ENCODE peak calls at places on chromosomes 5 and 9, in nine cellular contexts. One of them, this sample, is unnamed.
A peak's percentile ranks its signal among the peaks of the same experiment; 100 is the strongest.

GRCh38 chr5:144309265-144309664 is 138.6 kb downstream of the KCTD16 start:
- DNase-seq in lung: no peak
- DNase-seq in HL-60: no peak
- DNase-seq in CD4-positive, alpha-beta T cell: no peak
- DNase-seq in fibroblast of lung: peak; percentile 5
- DNase-seq in heart left ventricle: no peak
- DNase-seq in neuronal stem cell: no peak
- DNase-seq in suprapubic skin: no peak
- DNase-seq in GM23248: no peak
- DNase-seq in this sample: no peak

GRCh38 chr9:7376838-7377237 is 422.7 kb downstream of the DMAC1 start:
- DNase-seq in heart left ventricle: no peak
- DNase-seq in HL-60: no peak
- DNase-seq in GM23248: no peak
- DNase-seq in neuronal stem cell: no peak
- DNase-seq in lung: no peak
- DNase-seq in fibroblast of lung: peak; percentile 68
- DNase-seq in CD4-positive, alpha-beta T cell: no peak
- DNase-seq in suprapubic skin: no peak
- DNase-seq in this sample: no peak

GRCh38 chr5:169149317-169149716 is 151.6 kb downstream of the SLIT3 start:
- DNase-seq in fibroblast of lung: no peak
- DNase-seq in GM23248: no peak
- DNase-seq in lung: no peak
- DNase-seq in HL-60: no peak
- DNase-seq in heart left ventricle: no peak
- DNase-seq in neuronal stem cell: no peak
- DNase-seq in CD4-positive, alpha-beta T cell: no peak
- DNase-seq in suprapubic skin: no peak
- DNase-seq in this sample: no peak

GRCh38 chr5:116778015-116778414 is 203.4 kb upstream of the SEMA6A start:
- DNase-seq in lung: no peak
- DNase-seq in fibroblast of lung: no peak
- DNase-seq in neuronal stem cell: no peak
- DNase-seq in CD4-positive, alpha-beta T cell: no peak
- DNase-seq in heart left ventricle: no peak
- DNase-seq in HL-60: no peak
- DNase-seq in suprapubic skin: no peak
- DNase-seq in GM23248: no peak
- DNase-seq in this sample: no peak

GRCh38 chr5:115583474-115583873 is 18.8 kb downstream of the TICAM2 start:
- DNase-seq in CD4-positive, alpha-beta T cell: no peak
- DNase-seq in suprapubic skin: no peak
- DNase-seq in heart left ventricle: peak; percentile 30
- DNase-seq in neuronal stem cell: no peak
- DNase-seq in lung: no peak
- DNase-seq in GM23248: peak; percentile 93
- DNase-seq in fibroblast of lung: peak; percentile 85
- DNase-seq in HL-60: no peak
- DNase-seq in this sample: no peak

GRCh38 chr9:96331236-96331947 is 29.4 kb upstream of the HSD17B3 start:
- DNase-seq in suprapubic skin: no peak
- DNase-seq in heart left ventricle: no peak
- DNase-seq in fibroblast of lung: no peak
- DNase-seq in lung: no peak
- DNase-seq in GM23248: peak; percentile 8
- DNase-seq in CD4-positive, alpha-beta T cell: no peak
- DNase-seq in neuronal stem cell: no peak
- DNase-seq in HL-60: no peak
- DNase-seq in this sample: no peak

GRCh38 chr9:116391306-116391900 is 237.8 kb downstream of the PAPPA start:
- DNase-seq in neuronal stem cell: no peak
- DNase-seq in GM23248: peak; percentile 89
- DNase-seq in fibroblast of lung: peak; percentile 24
- DNase-seq in HL-60: no peak
- DNase-seq in suprapubic skin: no peak
- DNase-seq in lung: no peak
- DNase-seq in CD4-positive, alpha-beta T cell: no peak
- DNase-seq in heart left ventricle: no peak
- DNase-seq in this sample: no peak

GRCh38 chr5:68378204-68378830 is 162.8 kb downstream of the PIK3R1 start:
- DNase-seq in lung: no peak
- DNase-seq in CD4-positive, alpha-beta T cell: no peak
- DNase-seq in neuronal stem cell: no peak
- DNase-seq in fibroblast of lung: no peak
- DNase-seq in suprapubic skin: no peak
- DNase-seq in HL-60: no peak
- DNase-seq in GM23248: no peak
- DNase-seq in heart left ventricle: no peak
- DNase-seq in this sample: no peak

GRCh38 chr9:91138760-91139159 is 223.0 kb downstream of the AUH start:
- DNase-seq in CD4-positive, alpha-beta T cell: no peak
- DNase-seq in fibroblast of lung: peak; percentile 63
- DNase-seq in suprapubic skin: no peak
- DNase-seq in neuronal stem cell: no peak
- DNase-seq in GM23248: peak; percentile 87
- DNase-seq in HL-60: no peak
- DNase-seq in heart left ventricle: no peak
- DNase-seq in lung: no peak
- DNase-seq in this sample: no peak

GRCh38 chr5:155556700-155557099 is 543.1 kb downstream of the KIF4B start:
- DNase-seq in CD4-positive, alpha-beta T cell: no peak
- DNase-seq in HL-60: no peak
- DNase-seq in suprapubic skin: no peak
- DNase-seq in fibroblast of lung: no peak
- DNase-seq in neuronal stem cell: no peak
- DNase-seq in heart left ventricle: no peak
- DNase-seq in lung: no peak
- DNase-seq in GM23248: no peak
- DNase-seq in this sample: no peak

GRCh38 chr9:119435066-119435465 is 65.8 kb upstream of the BRINP1 start:
- DNase-seq in GM23248: peak; percentile 11
- DNase-seq in heart left ventricle: no peak
- DNase-seq in fibroblast of lung: no peak
- DNase-seq in suprapubic skin: no peak
- DNase-seq in CD4-positive, alpha-beta T cell: no peak
- DNase-seq in HL-60: no peak
- DNase-seq in lung: no peak
- DNase-seq in neuronal stem cell: no peak
- DNase-seq in this sample: no peak

GRCh38 chr9:98260635-98261034 is 5.2 kb upstream of the TBC1D2 start:
- DNase-seq in lung: no peak
- DNase-seq in suprapubic skin: no peak
- DNase-seq in GM23248: no peak
- DNase-seq in fibroblast of lung: no peak
- DNase-seq in HL-60: no peak
- DNase-seq in CD4-positive, alpha-beta T cell: no peak
- DNase-seq in heart left ventricle: no peak
- DNase-seq in neuronal stem cell: no peak
- DNase-seq in this sample: no peak

GRCh38 chr9:114559830-114560520 is 27.6 kb upstream of the ATP6V1G1 start:
- DNase-seq in GM23248: no peak
- DNase-seq in lung: no peak
- DNase-seq in CD4-positive, alpha-beta T cell: no peak
- DNase-seq in HL-60: peak; percentile 15
- DNase-seq in heart left ventricle: no peak
- DNase-seq in neuronal stem cell: no peak
- DNase-seq in fibroblast of lung: no peak
- DNase-seq in suprapubic skin: no peak
- DNase-seq in this sample: no peak

GRCh38 chr9:121294866-121295661 is 27.1 kb downstream of the GSN start:
- DNase-seq in fibroblast of lung: peak; percentile 68
- DNase-seq in lung: no peak
- DNase-seq in GM23248: no peak
- DNase-seq in CD4-positive, alpha-beta T cell: no peak
- DNase-seq in neuronal stem cell: no peak
- DNase-seq in heart left ventricle: no peak
- DNase-seq in HL-60: no peak
- DNase-seq in suprapubic skin: peak; percentile 81
- DNase-seq in this sample: peak; percentile 91

DNA sequence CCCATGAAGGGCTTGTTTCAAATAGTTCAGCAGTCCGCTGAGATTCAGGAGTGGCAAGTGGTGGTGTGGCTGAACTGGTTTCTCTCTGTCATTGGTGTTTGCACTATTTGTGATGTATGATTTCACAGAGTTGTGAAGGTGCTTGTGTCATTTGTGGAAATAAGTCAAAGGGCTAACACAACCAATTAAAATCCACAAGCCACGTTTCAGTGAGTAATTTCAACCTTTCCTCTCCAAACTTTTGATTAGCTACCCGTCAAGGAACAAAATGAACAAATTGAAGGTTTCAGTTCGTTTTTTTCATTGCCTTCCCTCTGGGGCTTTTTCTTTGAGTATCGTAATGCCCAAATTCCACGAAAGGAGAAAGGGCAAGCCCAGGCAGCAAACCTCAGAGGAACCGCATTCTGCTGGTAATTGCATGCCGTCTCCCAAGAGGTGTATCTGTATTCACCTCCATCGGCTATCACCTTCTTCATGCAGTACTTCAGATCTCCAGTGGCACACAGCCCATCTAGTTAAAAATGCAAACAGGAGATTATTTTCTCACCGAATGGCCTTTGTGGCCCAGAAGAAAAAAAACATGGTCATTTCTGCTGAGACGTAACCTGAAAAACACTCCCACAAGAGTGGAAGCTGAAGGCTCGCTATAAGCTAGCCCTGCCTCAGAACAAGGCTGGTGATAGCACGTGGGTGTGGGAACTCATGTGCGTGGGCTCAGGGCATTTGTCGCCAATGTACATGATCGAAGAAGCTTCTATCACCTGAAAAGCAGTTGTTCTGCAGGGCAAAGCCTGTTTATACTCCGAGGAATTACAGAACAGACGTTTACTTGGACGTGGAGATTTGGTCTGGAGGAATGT is 197.1 kb downstream of the NR3C1 start:
- DNase-seq in lung: no peak
- DNase-seq in heart left ventricle: no peak
- DNase-seq in neuronal stem cell: no peak
- DNase-seq in fibroblast of lung: no peak
- DNase-seq in CD4-positive, alpha-beta T cell: no peak
- DNase-seq in GM23248: no peak
- DNase-seq in HL-60: no peak
- DNase-seq in suprapubic skin: no peak
- DNase-seq in this sample: no peak
- H3K27ac ChIP-seq in lung: no peak overlapping the region
- H3K27ac ChIP-seq in heart left ventricle: no peak overlapping the region
- H3K27ac ChIP-seq in neuronal stem cell: no peak overlapping the region
- H3K27ac ChIP-seq in fibroblast of lung: no peak overlapping the region
- H3K27ac ChIP-seq in CD4-positive, alpha-beta T cell: no peak overlapping the region
- H3K27ac ChIP-seq in GM23248: no peak overlapping the region
- H3K27ac ChIP-seq in HL-60: no peak overlapping the region
- H3K27ac ChIP-seq in suprapubic skin: no peak overlapping the region
- H3K27ac ChIP-seq in this sample: no peak overlapping the region

GRCh38 chr9:88319936-88320747 is 68.1 kb upstream of the SPIN1 start:
- DNase-seq in suprapubic skin: no peak
- DNase-seq in HL-60: no peak
- DNase-seq in lung: no peak
- DNase-seq in GM23248: peak; percentile 17
- DNase-seq in fibroblast of lung: peak; percentile 13
- DNase-seq in CD4-positive, alpha-beta T cell: no peak
- DNase-seq in neuronal stem cell: no peak
- DNase-seq in heart left ventricle: no peak
- DNase-seq in this sample: no peak
- H3K27ac ChIP-seq in suprapubic skin: no peak overlapping the region
- H3K27ac ChIP-seq in HL-60: no peak overlapping the region
- H3K27ac ChIP-seq in lung: no peak overlapping the region
- H3K27ac ChIP-seq in GM23248: no peak overlapping the region
- H3K27ac ChIP-seq in fibroblast of lung: no peak overlapping the region
- H3K27ac ChIP-seq in CD4-positive, alpha-beta T cell: no peak overlapping the region
- H3K27ac ChIP-seq in neuronal stem cell: no peak overlapping the region
- H3K27ac ChIP-seq in heart left ventricle: no peak overlapping the region
- H3K27ac ChIP-seq in this sample: no peak overlapping the region

GRCh38 chr5:161412792-161413191 is 133.7 kb downstream of the GABRB2 start:
- DNase-seq in neuronal stem cell: no peak
- DNase-seq in lung: no peak
- DNase-seq in HL-60: no peak
- DNase-seq in suprapubic skin: no peak
- DNase-seq in GM23248: no peak
- DNase-seq in fibroblast of lung: no peak
- DNase-seq in heart left ventricle: no peak
- DNase-seq in CD4-positive, alpha-beta T cell: no peak
- DNase-seq in this sample: no peak

GRCh38 chr5:161410640-161411039 is 135.9 kb downstream of the GABRB2 start:
- DNase-seq in neuronal stem cell: no peak
- DNase-seq in CD4-positive, alpha-beta T cell: no peak
- DNase-seq in GM23248: no peak
- DNase-seq in lung: no peak
- DNase-seq in heart left ventricle: no peak
- DNase-seq in suprapubic skin: no peak
- DNase-seq in HL-60: no peak
- DNase-seq in fibroblast of lung: no peak
- DNase-seq in this sample: no peak

GRCh38 chr5:161411156-161411555 is 135.4 kb downstream of the GABRB2 start:
- DNase-seq in fibroblast of lung: no peak
- DNase-seq in neuronal stem cell: no peak
- DNase-seq in suprapubic skin: no peak
- DNase-seq in heart left ventricle: no peak
- DNase-seq in GM23248: no peak
- DNase-seq in CD4-positive, alpha-beta T cell: no peak
- DNase-seq in lung: no peak
- DNase-seq in HL-60: no peak
- DNase-seq in this sample: no peak

GRCh38 chr5:161414896-161415295 is 131.6 kb downstream of the GABRB2 start:
- DNase-seq in heart left ventricle: no peak
- DNase-seq in lung: no peak
- DNase-seq in neuronal stem cell: no peak
- DNase-seq in GM23248: no peak
- DNase-seq in CD4-positive, alpha-beta T cell: no peak
- DNase-seq in suprapubic skin: no peak
- DNase-seq in fibroblast of lung: no peak
- DNase-seq in HL-60: no peak
- DNase-seq in this sample: no peak

DNA sequence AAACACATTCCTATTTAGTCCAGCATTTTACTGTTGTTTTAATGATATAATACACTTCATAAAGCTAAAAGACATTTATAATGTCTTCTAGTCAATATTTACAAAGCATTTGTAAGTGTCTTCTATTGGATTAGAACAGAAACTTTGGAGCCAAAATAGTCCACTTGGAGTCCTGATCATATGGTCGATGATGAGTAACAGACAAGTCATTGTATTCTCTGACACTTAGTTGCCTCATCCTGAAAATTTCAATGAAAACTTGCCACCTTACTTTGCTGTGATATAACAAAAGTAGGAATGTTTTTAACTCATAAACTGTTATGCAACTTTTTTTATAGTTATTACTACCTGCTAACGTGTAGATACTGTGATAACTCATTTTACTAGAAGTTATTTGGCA is 132.5 kb downstream of the GABRB2 start:
- DNase-seq in suprapubic skin: no peak
- DNase-seq in CD4-positive, alpha-beta T cell: no peak
- DNase-seq in neuronal stem cell: no peak
- DNase-seq in GM23248: peak; percentile 4
- DNase-seq in fibroblast of lung: no peak
- DNase-seq in HL-60: no peak
- DNase-seq in heart left ventricle: no peak
- DNase-seq in lung: no peak
- DNase-seq in this sample: no peak
- H3K27ac ChIP-seq in suprapubic skin: no peak overlapping the region
- H3K27ac ChIP-seq in CD4-positive, alpha-beta T cell: no peak overlapping the region
- H3K27ac ChIP-seq in neuronal stem cell: no peak overlapping the region
- H3K27ac ChIP-seq in GM23248: no peak overlapping the region
- H3K27ac ChIP-seq in fibroblast of lung: no peak overlapping the region
- H3K27ac ChIP-seq in HL-60: no peak overlapping the region
- H3K27ac ChIP-seq in heart left ventricle: no peak overlapping the region
- H3K27ac ChIP-seq in lung: no peak overlapping the region
- H3K27ac ChIP-seq in this sample: no peak overlapping the region

GRCh38 chr5:132104561-132104960 is 31.0 kb downstream of the CSF2 start:
- DNase-seq in heart left ventricle: no peak
- DNase-seq in suprapubic skin: no peak
- DNase-seq in GM23248: peak; percentile 84
- DNase-seq in neuronal stem cell: no peak
- DNase-seq in CD4-positive, alpha-beta T cell: no peak
- DNase-seq in fibroblast of lung: peak; percentile 66
- DNase-seq in lung: no peak
- DNase-seq in HL-60: no peak
- DNase-seq in this sample: no peak
- H3K27ac ChIP-seq in heart left ventricle: no peak overlapping the region
- H3K27ac ChIP-seq in suprapubic skin: no peak overlapping the region
- H3K27ac ChIP-seq in GM23248: peak overlapping the region; percentile 79
- H3K27ac ChIP-seq in neuronal stem cell: no peak overlapping the region
- H3K27ac ChIP-seq in CD4-positive, alpha-beta T cell: no peak overlapping the region
- H3K27ac ChIP-seq in fibroblast of lung: peak overlapping the region; percentile 98
- H3K27ac ChIP-seq in lung: no peak overlapping the region
- H3K27ac ChIP-seq in HL-60: no peak overlapping the region
- H3K27ac ChIP-seq in this sample: no peak overlapping the region

This sample was measured in right atrium auricular region.